ENCODE peak calls at places on chromosomes 13 and 19, in five cellular contexts. X is kidney epithelial cell, T is NB4, S is cardiac muscle cell, R is HFF-Myc. P is an unnamed sample.

GRCh38 chr13:36163809-36164308 is 32.7 kb upstream of the DCLK1 start:
- DNase-seq in X (peak; percentile 45), T (no peak), S (peak; percentile 89), R (no peak), P (no peak)

GRCh38 chr19:24059572-24060295 is 27.3 kb upstream of the ZNF254 start:
- DNase-seq in X (no peak), T (no peak), S (no peak), R (no peak), P (no peak)

GRCh38 chr19:43300876-43301765 is 31.8 kb upstream of the PSG9 start:
- DNase-seq in X (no peak), T (no peak), S (no peak), R (no peak), P (no peak)

GRCh38 chr13:36758345-36758744 is 60.7 kb upstream of the RFXAP start:
- DNase-seq in X (no peak), T (no peak), S (no peak), R (no peak), P (no peak)

GRCh38 chr19:12730054-12730453 is 4.4 kb downstream of the TRIR start:
- DNase-seq in X (no peak), T (peak; percentile 48), S (no peak), R (no peak), P (no peak)

GRCh38 chr19:12544401-12544876 is 6.8 kb downstream of the ZNF564 start:
- DNase-seq in X (no peak), T (peak; percentile 35), S (peak; percentile 91), R (no peak), P (no peak)

GRCh38 chr13:110746443-110746842 is 32.9 kb downstream of the ING1 start:
- DNase-seq in X (no peak), T (no peak), S (no peak), R (no peak), P (no peak)

GRCh38 chr19:16266586-16266942 is 58.1 kb upstream of the KLF2 start:
- DNase-seq in X (no peak), T (peak; percentile 38), S (no peak), R (no peak), P (no peak)

GRCh38 chr13:48004201-48004600 is 3.1 kb upstream of the SUCLA2 start:
- DNase-seq in X (no peak), T (peak; percentile 31), S (no peak), R (no peak), P (no peak)

GRCh38 chr19:10419646-10420443 is 493 bp upstream of the PDE4A start:
- DNase-seq in X (no peak), T (peak; percentile 99), S (peak; percentile 72), R (peak; percentile 88), P (peak; percentile 61)

GRCh38 chr19:55616395-55616875 is 7.9 kb downstream of the ZNF784 start:
- DNase-seq in X (no peak), T (no peak), S (no peak), R (no peak), P (no peak)

GRCh38 chr19:35431147-35431807 is 16.8 kb upstream of the FFAR2 start:
- DNase-seq in X (no peak), T (no peak), S (peak; percentile 45), R (no peak), P (no peak)

GRCh38 chr13:43805071-43805468 is 18.3 kb upstream of the ENOX1 start:
- DNase-seq in X (peak; percentile 88), T (no peak), S (peak; percentile 62), R (no peak), P (peak; percentile 50)

GRCh38 chr19:58355215-58355796 is 2.0 kb upstream of the A1BG start:
- DNase-seq in X (no peak), T (no peak), S (no peak), R (no peak), P (no peak)

GRCh38 chr13:102369303-102369702 is 32.5 kb downstream of the FGF14 start:
- DNase-seq in X (no peak), T (peak; percentile 9), S (no peak), R (no peak), P (no peak)

GRCh38 chr13:85406269-85406975 is 392.8 kb downstream of the SLITRK6 start:
- DNase-seq in X (no peak), T (no peak), S (no peak), R (no peak), P (no peak)

GRCh38 chr13:110801044-110801443 is 87.5 kb downstream of the ING1 start:
- DNase-seq in X (no peak), T (peak; percentile 32), S (no peak), R (no peak), P (no peak)

GRCh38 chr13:63864171-63864902 is 2448.7 kb upstream of the PCDH20 start:
- DNase-seq in X (no peak), T (no peak), S (peak; percentile 2), R (no peak), P (no peak)

GRCh38 chr19:8403098-8403819 is 9.8 kb upstream of the MARCHF2 start:
- DNase-seq in X (no peak), T (no peak), S (no peak), R (no peak), P (no peak)

GRCh38 chr19:13156968-13157882 is 7.0 kb downstream of the IER2 start:
- DNase-seq in X (no peak), T (peak; percentile 32), S (no peak), R (no peak), P (no peak)

GRCh38 chr13:43664700-43665191 is 122.0 kb downstream of the ENOX1 start:
- DNase-seq in X (peak; percentile 4), T (no peak), S (peak; percentile 62), R (peak; percentile 12), P (no peak)

GRCh38 chr13:24032252-24032651 is 128.3 kb upstream of the SPATA13 start:
- DNase-seq in X (no peak), T (no peak), S (peak; percentile 95), R (peak; percentile 38), P (no peak)

GRCh38 chr13:37381502-37381901 is 217.1 kb downstream of the POSTN start:
- DNase-seq in X (no peak), T (no peak), S (no peak), R (no peak), P (no peak)

GRCh38 chr19:50836543-50837195 is 3.3 kb upstream of the KLK15 start:
- DNase-seq in X (no peak), T (no peak), S (no peak), R (no peak), P (no peak)

GRCh38 chr19:44587863-44588752 is 25.3 kb upstream of the IGSF23 start:
- DNase-seq in X (peak; percentile 89), T (peak; percentile 82), S (peak; percentile 94), R (peak; percentile 56), P (peak; percentile 57)

GRCh38 chr19:34253711-34254551 is 423 bp upstream of the GARRE1 start:
- DNase-seq in X (no peak), T (peak; percentile 72), S (no peak), R (no peak), P (no peak)

GRCh38 chr13:45331123-45331619 is 9.8 kb downstream of the TPT1 start:
- DNase-seq in X (no peak), T (peak; percentile 57), S (no peak), R (no peak), P (no peak)

GRCh38 chr13:49303533-49304252 is 56.0 kb downstream of the CDADC1 start:
- DNase-seq in X (no peak), T (no peak), S (no peak), R (no peak), P (no peak)

GRCh38 chr13:49302222-49302621 is 54.5 kb downstream of the CDADC1 start:
- DNase-seq in X (no peak), T (no peak), S (no peak), R (no peak), P (no peak)

GRCh38 chr13:49298903-49299605 is 51.3 kb downstream of the CDADC1 start:
- DNase-seq in X (no peak), T (no peak), S (no peak), R (no peak), P (no peak)

GRCh38 chr13:49302817-49303216 is 55.1 kb downstream of the CDADC1 start:
- DNase-seq in X (no peak), T (no peak), S (no peak), R (no peak), P (no peak)

GRCh38 chr13:49300716-49301589 is 53.2 kb downstream of the CDADC1 start:
- DNase-seq in X (peak; percentile 41), T (peak; percentile 84), S (peak; percentile 82), R (peak; percentile 62), P (peak; percentile 36)
- H3K4me3 ChIP-seq in X (no peak overlapping the region), T (no peak overlapping the region), S (no peak overlapping the region), R (no peak overlapping the region), P (peak overlapping the region; percentile 8)

DNA sequence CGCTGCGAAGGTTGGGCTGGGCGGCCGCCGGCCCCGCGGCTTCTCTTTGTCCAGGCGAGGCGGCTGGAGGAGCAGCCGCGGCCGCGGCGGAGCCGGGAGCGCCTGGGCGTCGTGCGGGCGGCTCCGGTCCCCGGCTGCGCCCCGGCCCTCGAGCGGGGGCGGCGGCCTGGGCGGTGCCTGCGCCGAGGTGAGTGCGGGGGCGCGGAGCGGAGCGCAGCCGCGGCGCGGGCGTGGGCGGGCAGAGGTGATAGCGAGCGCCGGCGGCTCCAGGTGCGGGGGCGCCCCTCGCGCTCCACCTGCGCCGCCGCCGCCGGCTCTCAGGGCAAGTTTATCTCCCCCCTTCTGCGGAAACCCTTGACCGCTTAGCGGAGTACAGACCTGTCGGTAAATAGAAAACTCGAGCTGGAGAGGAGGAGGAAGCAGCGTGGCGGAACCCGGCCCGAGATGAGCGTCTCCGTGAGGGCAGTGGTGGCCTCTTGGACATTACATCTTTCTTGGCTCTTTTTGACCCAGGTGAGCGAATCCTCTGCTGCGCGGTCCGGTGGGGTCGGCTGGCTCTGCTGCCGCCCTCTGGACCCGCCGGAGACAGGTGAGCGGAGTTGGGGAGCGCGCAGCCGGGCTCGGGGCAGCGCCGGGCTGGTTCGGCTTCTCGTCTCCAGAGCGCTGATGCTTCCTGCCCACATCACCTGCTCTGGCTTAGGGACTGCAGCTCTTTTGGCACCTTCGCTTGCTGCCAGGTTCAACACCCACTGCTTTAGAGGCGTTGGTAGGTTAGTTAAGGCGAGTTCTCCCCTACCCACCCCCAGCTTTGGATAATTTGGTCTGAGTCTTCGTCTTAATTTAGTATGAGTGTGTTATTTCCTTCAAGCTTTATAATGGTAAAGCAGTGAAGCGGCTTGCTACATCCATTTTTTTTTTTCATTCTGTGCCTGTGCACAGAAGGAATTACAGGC is at the start of gene MTUS2:
- DNase-seq in X (no peak), T (no peak), S (no peak), R (no peak), P (no peak)
- H3K4me3 ChIP-seq in X (peak within 1 kb of the TSS; percentile 24), T (no peak within 1 kb of the TSS), S (peak within 1 kb of the TSS; percentile 43), R (peak within 1 kb of the TSS; percentile 3), P (peak within 1 kb of the TSS; percentile 30)

DNA sequence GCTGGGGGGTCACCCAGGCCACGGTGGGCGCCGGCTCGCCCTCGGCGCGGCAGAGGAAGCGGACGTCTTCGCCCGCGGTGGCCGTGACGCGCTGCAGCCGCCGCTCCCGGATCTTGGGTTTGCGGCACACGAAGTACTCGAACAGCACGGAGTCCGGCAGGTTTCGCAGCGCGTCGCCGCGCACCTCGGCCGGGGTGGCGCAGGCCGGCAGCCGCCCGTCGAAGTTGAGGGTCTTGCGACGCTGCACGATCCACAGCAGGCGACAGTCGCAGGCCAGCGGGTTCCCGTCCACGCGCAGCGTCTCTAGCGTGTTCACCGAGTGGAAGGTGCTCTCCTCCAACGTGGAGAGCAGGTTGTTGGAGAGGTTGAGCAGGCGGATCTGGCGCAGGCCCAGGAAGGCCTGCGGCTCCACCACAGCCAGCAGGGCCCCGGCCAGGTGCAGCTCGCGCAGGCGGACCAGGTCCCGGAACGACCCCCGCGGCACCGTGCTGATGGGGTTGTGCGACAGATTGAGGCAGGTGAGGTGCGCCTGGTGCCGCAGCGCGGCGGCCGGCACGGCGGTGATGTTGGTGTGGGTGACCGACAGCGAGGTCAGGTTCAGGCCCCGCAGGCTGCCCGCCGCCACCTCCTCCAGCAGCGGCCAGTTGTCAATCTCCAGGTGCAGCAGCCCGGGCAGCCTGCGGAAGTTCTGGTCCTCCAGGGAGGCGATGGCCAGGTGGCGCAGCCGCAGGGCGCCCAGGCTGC is 8.6 kb upstream of the PEAK3 start:
- DNase-seq in X (no peak), T (peak; percentile 35), S (no peak), R (no peak), P (no peak)
- H3K4me3 ChIP-seq in X (no peak overlapping the region), T (peak overlapping the region; percentile 78), S (peak overlapping the region; percentile 14), R (peak overlapping the region; percentile 9), P (no peak overlapping the region)

GRCh38 chr19:11456659-11457058 is 21.2 kb downstream of the PRKCSH start:
- DNase-seq in X (no peak), T (no peak), S (no peak), R (no peak), P (no peak)
- H3K4me3 ChIP-seq in X (no peak overlapping the region), T (no peak overlapping the region), S (no peak overlapping the region), R (no peak overlapping the region), P (no peak overlapping the region)

P was measured in Panc1.